ENCODE peak calls at places on chromosomes 7 and 10, in ten cellular contexts. K, F, E, W, V, R, Y, M, D and O are unnamed samples.

GRCh38 chr10:88120599-88121333 is 257.3 kb downstream of the PTEN start:
- DNase-seq in E (no peak), V (no peak), W (no peak), K (no peak), Y (peak), R (no peak), D (no peak), M (no peak), F (no peak), O (no peak)

GRCh38 chr7:135785065-135785464 is 36.5 kb upstream of the FAM180A start:
- DNase-seq in Y (no peak), W (no peak), F (no peak), R (no peak), K (no peak), V (no peak), D (no peak), M (no peak), E (no peak), O (no peak)

GRCh38 chr7:107690611-107691010 is 30.0 kb downstream of the SLC26A4 start:
- DNase-seq in D (no peak), E (no peak), M (peak), Y (peak), F (no peak), K (no peak), V (no peak), R (no peak), W (no peak), O (peak)

GRCh38 chr7:26319631-26320030 is 28.0 kb downstream of the SNX10 start:
- DNase-seq in E (no peak), D (no peak), F (no peak), Y (no peak), K (no peak), W (no peak), V (no peak), R (no peak), M (no peak), O (no peak)

GRCh38 chr10:34875061-34875460 is 60.0 kb upstream of the PARD3 start:
- DNase-seq in W (no peak), E (no peak), R (no peak), D (no peak), M (no peak), Y (no peak), K (no peak), V (no peak), F (peak), O (no peak)

GRCh38 chr10:62384057-62384446 is 9.9 kb downstream of the ZNF365 start:
- DNase-seq in M (peak), V (peak), R (no peak), W (no peak), K (no peak), F (peak), Y (peak), D (peak), E (no peak), O (peak)

GRCh38 chr10:73044378-73045285 is 52.0 kb downstream of the P4HA1 start:
- DNase-seq in R (no peak), E (no peak), V (no peak), F (peak), K (no peak), M (peak), D (peak), Y (peak), W (no peak), O (peak)

GRCh38 chr10:69638642-69639041 is 8.6 kb downstream of the FAM241B start:
- DNase-seq in E (no peak), D (no peak), F (no peak), Y (no peak), K (no peak), W (no peak), M (no peak), V (no peak), R (no peak), O (no peak)

GRCh38 chr7:152922318-152923081 is 162.9 kb downstream of the ACTR3B start:
- DNase-seq in R (no peak), Y (no peak), D (no peak), E (no peak), V (no peak), F (peak), W (no peak), M (no peak), K (no peak), O (no peak)

GRCh38 chr7:30164567-30164966 is 29.8 kb downstream of the MTURN start:
- DNase-seq in D (no peak), Y (peak), W (no peak), V (no peak), M (peak), E (peak), K (no peak), R (no peak), F (peak), O (peak)

GRCh38 chr10:130221456-130222375 is 85.5 kb downstream of the GLRX3 start:
- DNase-seq in M (no peak), K (no peak), W (no peak), D (no peak), F (no peak), E (no peak), Y (no peak), V (no peak), R (no peak), O (no peak)

GRCh38 chr7:50676754-50677153 is 105.9 kb downstream of the GRB10 start:
- DNase-seq in D (no peak), F (no peak), E (no peak), Y (no peak), M (no peak), V (no peak), W (no peak), R (no peak), K (no peak), O (no peak)

GRCh38 chr7:159114981-159115380 is 29.7 kb downstream of the VIPR2 start:
- DNase-seq in E (peak), R (no peak), Y (no peak), V (no peak), K (peak), W (no peak), M (no peak), F (no peak), D (no peak), O (no peak)

GRCh38 chr10:5575144-5575481 is 50.4 kb downstream of the CALML3 start:
- DNase-seq in W (no peak), F (no peak), V (no peak), R (no peak), K (peak), D (no peak), Y (no peak), E (no peak), M (no peak), O (no peak)

GRCh38 chr7:123643495-123644428 is 11.9 kb upstream of the LMOD2 start:
- DNase-seq in V (peak), R (no peak), W (peak), M (peak), D (peak), E (peak), K (no peak), Y (peak), F (peak), O (peak)

GRCh38 chr7:22675436-22675835 is 51.6 kb upstream of the IL6 start:
- DNase-seq in R (no peak), Y (peak), V (peak), W (no peak), F (no peak), E (no peak), D (no peak), K (no peak), M (peak), O (peak)

GRCh38 chr10:116470768-116471415 is 43.2 kb downstream of the PNLIPRP3 start:
- DNase-seq in M (no peak), W (peak), R (no peak), V (peak), D (peak), Y (no peak), E (peak), K (no peak), F (no peak), O (no peak)

GRCh38 chr7:103609778-103610177 is 163.8 kb upstream of the SLC26A5 start:
- DNase-seq in K (no peak), E (no peak), F (no peak), W (no peak), R (no peak), V (no peak), D (no peak), Y (no peak), M (no peak), O (no peak)

GRCh38 chr10:89278034-89278535 is 23.8 kb upstream of the IFIT2 start:
- DNase-seq in F (no peak), M (peak), Y (peak), K (no peak), D (peak), R (no peak), V (peak), W (no peak), E (peak), O (peak)

GRCh38 chr10:37109000-37109399 is 16.4 kb upstream of the ANKRD30A start:
- DNase-seq in F (no peak), V (no peak), R (no peak), K (no peak), W (no peak), Y (no peak), D (no peak), M (no peak), E (no peak), O (no peak)

GRCh38 chr10:11639861-11640764 is 28.7 kb upstream of the USP6NL start:
- DNase-seq in D (no peak), E (no peak), R (no peak), W (peak), F (no peak), K (no peak), M (no peak), Y (no peak), V (peak), O (no peak)

GRCh38 chr10:68742397-68742796 is 21.4 kb downstream of the CCAR1 start:
- DNase-seq in V (no peak), W (no peak), F (no peak), D (no peak), Y (no peak), K (no peak), R (no peak), M (no peak), E (no peak), O (no peak)

GRCh38 chr10:117804470-117805011 is 242.2 kb downstream of the RAB11FIP2 start:
- DNase-seq in R (no peak), K (no peak), F (no peak), V (peak), M (no peak), E (no peak), D (no peak), W (peak), Y (no peak), O (no peak)

GRCh38 chr10:79129361-79129997 is 60.7 kb downstream of the ZMIZ1 start:
- DNase-seq in E (no peak), K (no peak), R (no peak), W (peak), D (no peak), F (peak), V (peak), M (no peak), Y (no peak), O (peak)

DNA sequence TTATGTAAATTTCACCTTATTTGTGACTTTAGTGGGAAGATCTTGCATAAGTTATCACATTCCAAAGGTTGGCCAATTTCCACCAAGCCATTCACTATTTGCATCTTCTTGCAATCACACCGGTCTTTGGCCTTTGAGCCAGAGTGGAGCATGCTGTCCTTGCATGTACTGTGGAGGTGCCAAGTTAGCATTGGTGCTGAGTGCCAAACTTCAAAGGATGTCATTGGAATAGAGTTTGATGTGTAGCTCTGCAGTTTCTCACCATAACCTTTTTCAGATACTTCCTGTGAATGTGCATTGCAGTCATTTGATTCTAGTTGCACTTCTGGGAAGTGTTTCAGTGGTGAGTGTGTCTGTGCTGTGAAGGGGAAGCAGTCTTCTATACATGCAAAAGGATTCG is 620.6 kb downstream of the SUGCT start:
- DNase-seq in M (no peak), Y (peak), E (no peak), K (no peak), W (no peak), D (no peak), F (no peak), V (no peak), R (no peak), O (no peak)
- H3K4me3 ChIP-seq in M (no peak), Y (no peak), E (no peak), K (no peak), W (no peak), D (no peak), F (no peak), V (no peak), R (no peak), O (no peak)

DNA sequence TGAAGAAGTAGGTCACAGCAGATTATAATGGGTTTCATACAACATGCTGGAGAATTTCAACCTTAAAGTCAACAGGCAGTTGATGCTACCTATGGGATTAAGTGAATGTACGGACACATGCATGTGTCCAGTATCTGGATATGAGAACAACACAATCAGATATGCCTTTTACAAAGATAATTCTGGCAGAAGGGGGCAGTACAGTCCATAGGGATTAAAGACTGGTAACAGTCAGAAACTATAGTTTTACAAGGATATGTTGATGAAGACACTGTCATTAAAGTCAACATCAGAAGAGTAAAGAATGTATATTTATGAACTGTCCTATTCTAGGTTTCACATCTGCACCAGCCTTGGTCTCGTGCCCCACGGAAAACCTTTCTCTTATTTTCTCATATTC is 41.5 kb downstream of the ANKMY2 start:
- DNase-seq in M (peak), Y (peak), K (no peak), F (no peak), V (no peak), W (no peak), E (no peak), R (no peak), D (no peak), O (peak)
- H3K4me3 ChIP-seq in M (no peak), Y (no peak), K (no peak), F (no peak), V (no peak), W (no peak), E (no peak), R (no peak), D (no peak), O (no peak)

GRCh38 chr10:124450010-124450782 is at the start of gene NKX1-2:
- DNase-seq in V (peak), Y (no peak), F (peak), R (no peak), W (peak), D (no peak), K (no peak), E (no peak), M (no peak), O (no peak)
- H3K4me3 ChIP-seq in V (peak), Y (no peak), F (no peak), R (peak), W (peak), D (no peak), K (peak), E (no peak), M (no peak), O (no peak)

DNA sequence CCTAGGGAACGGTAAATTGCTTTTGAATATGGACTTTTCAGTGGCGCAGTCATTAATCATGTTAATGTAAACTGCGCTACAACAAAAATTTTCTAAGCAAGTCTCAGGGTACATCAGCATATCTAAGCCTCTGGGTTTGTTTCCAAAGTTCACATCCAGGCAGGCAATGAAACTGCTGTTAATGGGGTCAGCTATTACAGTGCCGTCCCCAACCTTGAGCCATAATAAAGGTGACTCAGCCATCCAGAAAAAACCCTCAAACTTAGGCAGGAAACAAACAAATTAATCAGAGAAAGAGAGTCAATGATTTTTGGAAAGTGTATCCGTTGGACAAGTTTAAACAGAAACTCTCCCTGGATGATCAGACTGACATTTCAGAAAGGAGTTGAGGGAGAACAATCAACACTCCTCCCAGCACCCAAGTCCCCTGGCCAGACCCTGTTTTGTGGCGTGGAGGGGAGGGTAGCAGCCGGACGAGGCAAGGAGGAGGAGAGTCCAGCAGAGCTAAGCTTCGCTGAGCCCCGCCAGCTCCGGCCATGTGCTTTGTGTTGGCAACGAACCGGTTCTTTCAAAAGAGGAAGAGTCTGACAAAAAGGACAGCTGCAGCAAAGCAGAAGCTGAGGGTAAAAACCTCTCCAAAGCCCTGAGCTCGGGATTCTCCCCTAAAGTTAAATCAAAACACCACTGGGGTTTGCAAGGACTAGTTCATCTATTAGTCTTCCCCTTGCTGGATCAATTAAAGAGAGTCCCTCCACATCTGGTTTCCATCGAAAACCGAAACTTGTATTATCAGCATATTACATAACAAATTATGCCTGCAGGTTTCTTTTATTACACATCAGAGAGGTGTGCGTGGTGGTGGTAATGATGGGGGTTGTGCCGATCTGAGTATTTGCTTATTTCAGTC is 3.6 kb downstream of the FAM53B start:
- DNase-seq in R (peak), M (peak), W (peak), E (peak), Y (peak), D (no peak), K (peak), F (no peak), V (peak), O (peak)
- H3K4me3 ChIP-seq in R (peak), M (peak), W (no peak), E (no peak), Y (peak), D (peak), K (peak), F (no peak), V (peak), O (peak)

GRCh38 chr10:17144032-17144431 is 14.4 kb upstream of the CUBN start:
- DNase-seq in K (no peak), D (no peak), F (no peak), R (no peak), Y (no peak), M (no peak), V (no peak), W (no peak), E (no peak), O (no peak)
- H3K4me3 ChIP-seq in K (no peak), D (no peak), F (no peak), R (no peak), Y (no peak), M (no peak), V (no peak), W (no peak), E (no peak), O (no peak)

GRCh38 chr10:14588084-14588937 is 186.4 kb downstream of the FAM107B start:
- DNase-seq in Y (peak), E (peak), K (no peak), D (peak), V (peak), W (no peak), M (peak), F (peak), R (no peak), O (peak)
- H3K4me3 ChIP-seq in Y (peak), E (no peak), K (no peak), D (peak), V (no peak), W (no peak), M (no peak), F (peak), R (no peak), O (no peak)

GRCh38 chr10:110458583-110458920 is 39.2 kb upstream of the DUSP5 start:
- DNase-seq in R (peak), D (no peak), Y (peak), F (no peak), W (no peak), K (no peak), V (no peak), E (no peak), M (no peak), O (peak)
- H3K4me3 ChIP-seq in R (no peak), D (no peak), Y (no peak), F (no peak), W (no peak), K (no peak), V (no peak), E (no peak), M (no peak), O (no peak)

DNA sequence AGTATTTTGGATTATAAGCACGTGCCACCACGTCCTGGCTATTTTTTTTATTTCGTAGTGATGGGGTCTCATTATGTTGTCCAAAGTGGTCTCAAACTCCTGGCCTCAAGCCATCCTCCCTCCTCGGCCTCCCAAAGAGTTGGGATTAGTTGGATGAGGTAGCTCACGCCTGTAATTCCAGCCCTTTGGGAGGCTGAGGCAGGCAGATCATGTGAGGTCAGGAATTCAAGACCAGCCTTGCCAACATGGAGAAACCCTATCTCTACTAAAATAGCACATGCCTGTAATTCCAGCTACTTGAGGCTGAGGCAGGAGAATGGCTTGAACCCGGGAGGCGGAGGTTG is 21.8 kb upstream of the YWHAG start:
- DNase-seq in E (no peak), Y (peak), W (no peak), F (no peak), K (no peak), D (no peak), M (no peak), R (no peak), V (no peak), O (no peak)
- H3K4me3 ChIP-seq in E (no peak), Y (no peak), W (no peak), F (peak), K (peak), D (no peak), M (no peak), R (peak), V (no peak), O (no peak)